ENCODE peak calls at places on chromosomes 4 and X, in six cellular contexts. One of them, this sample, is unnamed.

GRCh38 chr4:88106205-88106604 is 52.2 kb downstream of the ABCG2 start:
- DNase-seq in stimulated activated naive CD8-positive, alpha-beta T cell treated with anti-CD3 and anti-CD28 coated beads, Interleukin-15, Interleukin-2, amounts not matched to agents 100 U/mL and 50 U/mL, for 24 hours: no peak
- DNase-seq in AG04450: no peak
- DNase-seq in GM12865: no peak
- DNase-seq in EL: peak
- DNase-seq in bronchial epithelial cell: peak
- DNase-seq in this sample: no peak

GRCh38 chrX:37943554-37943953 is 62.8 kb upstream of the SYTL5 start:
- DNase-seq in stimulated activated naive CD8-positive, alpha-beta T cell treated with anti-CD3 and anti-CD28 coated beads, Interleukin-15, Interleukin-2, amounts not matched to agents 100 U/mL and 50 U/mL, for 24 hours: no peak
- DNase-seq in AG04450: no peak
- DNase-seq in GM12865: no peak
- DNase-seq in EL: no peak
- DNase-seq in bronchial epithelial cell: no peak
- DNase-seq in this sample: no peak

GRCh38 chrX:16778545-16778944 is 7.7 kb upstream of the TXLNG start:
- DNase-seq in stimulated activated naive CD8-positive, alpha-beta T cell treated with anti-CD3 and anti-CD28 coated beads, Interleukin-15, Interleukin-2, amounts not matched to agents 100 U/mL and 50 U/mL, for 24 hours: no peak
- DNase-seq in AG04450: no peak
- DNase-seq in GM12865: no peak
- DNase-seq in EL: no peak
- DNase-seq in bronchial epithelial cell: no peak
- DNase-seq in this sample: no peak

GRCh38 chrX:123222920-123223319 is 38.8 kb downstream of the GRIA3 start:
- DNase-seq in stimulated activated naive CD8-positive, alpha-beta T cell treated with anti-CD3 and anti-CD28 coated beads, Interleukin-15, Interleukin-2, amounts not matched to agents 100 U/mL and 50 U/mL, for 24 hours: no peak
- DNase-seq in AG04450: no peak
- DNase-seq in GM12865: no peak
- DNase-seq in EL: no peak
- DNase-seq in bronchial epithelial cell: no peak
- DNase-seq in this sample: peak

GRCh38 chrX:144494069-144494468 is 610.2 kb downstream of the UBE2NL start:
- DNase-seq in stimulated activated naive CD8-positive, alpha-beta T cell treated with anti-CD3 and anti-CD28 coated beads, Interleukin-15, Interleukin-2, amounts not matched to agents 100 U/mL and 50 U/mL, for 24 hours: no peak
- DNase-seq in AG04450: no peak
- DNase-seq in GM12865: no peak
- DNase-seq in EL: no peak
- DNase-seq in bronchial epithelial cell: peak
- DNase-seq in this sample: no peak

GRCh38 chr4:40283413-40283812 is 51.7 kb upstream of the CHRNA9 start:
- DNase-seq in stimulated activated naive CD8-positive, alpha-beta T cell treated with anti-CD3 and anti-CD28 coated beads, Interleukin-15, Interleukin-2, amounts not matched to agents 100 U/mL and 50 U/mL, for 24 hours: peak
- DNase-seq in AG04450: no peak
- DNase-seq in GM12865: no peak
- DNase-seq in EL: no peak
- DNase-seq in bronchial epithelial cell: peak
- DNase-seq in this sample: no peak

GRCh38 chr4:108255203-108255747 is 86.5 kb upstream of the LEF1 start:
- DNase-seq in stimulated activated naive CD8-positive, alpha-beta T cell treated with anti-CD3 and anti-CD28 coated beads, Interleukin-15, Interleukin-2, amounts not matched to agents 100 U/mL and 50 U/mL, for 24 hours: no peak
- DNase-seq in AG04450: no peak
- DNase-seq in GM12865: no peak
- DNase-seq in EL: no peak
- DNase-seq in bronchial epithelial cell: no peak
- DNase-seq in this sample: no peak

GRCh38 chrX:10750581-10750980 is 130.2 kb upstream of the MID1 start:
- DNase-seq in stimulated activated naive CD8-positive, alpha-beta T cell treated with anti-CD3 and anti-CD28 coated beads, Interleukin-15, Interleukin-2, amounts not matched to agents 100 U/mL and 50 U/mL, for 24 hours: no peak
- DNase-seq in AG04450: no peak
- DNase-seq in GM12865: no peak
- DNase-seq in EL: no peak
- DNase-seq in bronchial epithelial cell: no peak
- DNase-seq in this sample: no peak

GRCh38 chr4:67765401-67765800 is 11.2 kb upstream of the GNRHR start:
- DNase-seq in stimulated activated naive CD8-positive, alpha-beta T cell treated with anti-CD3 and anti-CD28 coated beads, Interleukin-15, Interleukin-2, amounts not matched to agents 100 U/mL and 50 U/mL, for 24 hours: no peak
- DNase-seq in AG04450: no peak
- DNase-seq in GM12865: no peak
- DNase-seq in EL: peak
- DNase-seq in bronchial epithelial cell: no peak
- DNase-seq in this sample: no peak

GRCh38 chrX:56975611-56976010 is 19.7 kb downstream of the SPIN3 start:
- DNase-seq in stimulated activated naive CD8-positive, alpha-beta T cell treated with anti-CD3 and anti-CD28 coated beads, Interleukin-15, Interleukin-2, amounts not matched to agents 100 U/mL and 50 U/mL, for 24 hours: no peak
- DNase-seq in AG04450: no peak
- DNase-seq in GM12865: no peak
- DNase-seq in EL: no peak
- DNase-seq in bronchial epithelial cell: no peak
- DNase-seq in this sample: no peak

GRCh38 chr4:6115746-6116586 is 84.4 kb downstream of the JAKMIP1 start:
- DNase-seq in stimulated activated naive CD8-positive, alpha-beta T cell treated with anti-CD3 and anti-CD28 coated beads, Interleukin-15, Interleukin-2, amounts not matched to agents 100 U/mL and 50 U/mL, for 24 hours: no peak
- DNase-seq in AG04450: no peak
- DNase-seq in GM12865: no peak
- DNase-seq in EL: no peak
- DNase-seq in bronchial epithelial cell: no peak
- DNase-seq in this sample: no peak

GRCh38 chr4:147825451-147826287 is 93.8 kb downstream of the ARHGAP10 start:
- DNase-seq in stimulated activated naive CD8-positive, alpha-beta T cell treated with anti-CD3 and anti-CD28 coated beads, Interleukin-15, Interleukin-2, amounts not matched to agents 100 U/mL and 50 U/mL, for 24 hours: no peak
- DNase-seq in AG04450: no peak
- DNase-seq in GM12865: no peak
- DNase-seq in EL: no peak
- DNase-seq in bronchial epithelial cell: peak
- DNase-seq in this sample: peak

This sample was measured in right cardiac atrium.